ENCODE peak calls at places on chromosomes 16 and 17, in four cellular contexts. T is K562, C is H1, I is HepG2. B is an unnamed sample.
A peak's percentile ranks its signal among the peaks of the same experiment; 100 is the strongest.

GRCh38 chr17:63250830-63251229 is 195.3 kb downstream of the CYB561 start:
- DNase-seq in T (no peak), C (no peak), I (no peak), B (no peak)

GRCh38 chr16:31107465-31107867 is 720 bp upstream of the BCKDK start:
- DNase-seq in T (no peak), C (no peak), I (no peak), B (peak; percentile 54)

GRCh38 chr16:11801481-11802021 is 4.5 kb upstream of the ZC3H7A start:
- DNase-seq in T (no peak), C (no peak), I (no peak), B (no peak)

GRCh38 chr17:2399572-2400473 is 1.0 kb downstream of the MNT start:
- DNase-seq in T (peak; percentile 63), C (peak; percentile 82), I (peak; percentile 91), B (peak; percentile 60)

GRCh38 chr17:42276609-42277341 is 584 bp upstream of the STAT5B start:
- DNase-seq in T (peak; percentile 67), C (no peak), I (peak; percentile 73), B (no peak)

GRCh38 chr16:62638324-62638911 is 602.2 kb upstream of the CDH8 start:
- DNase-seq in T (no peak), C (no peak), I (no peak), B (no peak)

GRCh38 chr17:44541884-44542581 is 15.3 kb upstream of the FZD2 start:
- DNase-seq in T (no peak), C (no peak), I (no peak), B (no peak)

GRCh38 chr16:57001026-57001669 is 11.8 kb downstream of the NLRC5 start:
- DNase-seq in T (no peak), C (no peak), I (no peak), B (no peak)

GRCh38 chr16:11084484-11085024 is 140.2 kb downstream of the CLEC16A start:
- DNase-seq in T (peak; percentile 55), C (no peak), I (peak; percentile 23), B (no peak)

GRCh38 chr17:4573682-4574081 is 10.6 kb upstream of the SMTNL2 start:
- DNase-seq in T (no peak), C (no peak), I (no peak), B (no peak)

DNA sequence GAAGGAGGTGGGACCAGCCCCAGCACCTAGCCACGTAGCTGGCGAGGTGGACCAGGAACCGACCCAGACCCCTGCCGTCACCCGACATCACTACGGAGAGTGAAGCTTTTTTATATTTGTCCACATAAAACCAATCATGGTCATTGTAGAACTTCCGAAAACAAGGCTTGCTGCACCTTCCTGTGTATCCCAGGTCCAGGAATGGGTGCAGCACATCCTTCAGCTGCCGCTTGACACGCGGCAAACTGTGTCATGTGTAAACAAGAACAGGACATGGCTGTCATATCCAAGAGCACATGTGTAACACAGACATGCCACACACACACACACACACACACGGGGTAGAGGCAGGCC is 1.4 kb downstream of the HBQ1 start:
- DNase-seq in T (no peak), C (no peak), I (no peak), B (no peak)
- TF ChIP-seq HDAC6 in T (no peak), C (no peak), I (no peak), B (no peak)

GRCh38 chr17:59145571-59146096 is 9.4 kb downstream of the SKA2 start:
- DNase-seq in T (no peak), C (no peak), I (peak; percentile 27), B (no peak)

GRCh38 chr17:59139939-59140338 is 15.0 kb downstream of the SKA2 start:
- DNase-seq in T (no peak), C (no peak), I (no peak), B (no peak)

DNA sequence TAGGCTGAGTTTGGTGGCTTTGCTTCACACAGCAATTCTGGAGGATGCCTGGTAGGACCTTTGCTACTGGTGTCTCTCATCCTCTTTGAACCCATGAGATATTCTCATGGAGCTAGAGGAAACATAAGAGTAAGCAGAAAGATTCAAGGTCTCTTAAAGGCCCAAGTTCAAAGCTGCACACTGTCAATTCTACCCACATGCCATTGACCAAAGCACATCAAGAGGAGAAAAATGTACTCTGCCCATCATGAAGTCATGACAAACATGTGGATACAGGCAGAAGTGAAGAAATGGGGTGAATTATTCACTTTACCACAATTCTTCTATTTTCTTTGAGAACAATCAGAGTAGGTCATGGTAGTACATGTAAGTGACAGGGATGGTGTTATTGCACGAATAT is 13.1 kb downstream of the SKA2 start:
- DNase-seq in T (no peak), C (no peak), I (peak; percentile 60), B (no peak)
- TF ChIP-seq HDAC6 in T (no peak), C (no peak), I (no peak), B (no peak)

DNA sequence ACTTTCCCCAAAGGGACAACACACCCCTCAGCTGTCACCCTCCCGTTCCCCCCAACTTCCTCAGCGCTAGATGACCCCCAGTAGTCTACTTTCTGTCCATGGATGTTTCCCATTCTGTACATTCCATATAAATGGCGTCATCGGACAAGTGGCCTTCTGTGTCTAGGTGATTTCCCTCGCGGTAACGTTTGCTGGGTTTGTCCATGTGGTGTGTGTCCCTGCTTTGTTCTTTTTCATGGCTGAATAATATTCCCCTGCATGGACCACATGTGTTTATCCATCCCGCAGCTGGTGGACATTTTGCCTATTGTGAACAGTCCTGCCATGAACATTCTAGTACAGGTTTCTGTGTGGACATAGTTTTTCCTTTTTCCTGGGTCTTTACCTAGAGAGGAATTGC is 7.3 kb upstream of the TEDC2 start:
- DNase-seq in T (no peak), C (no peak), I (no peak), B (no peak)
- TF ChIP-seq HDAC6 in T (no peak), C (no peak), I (no peak), B (no peak)

GRCh38 chr17:10316986-10317834 is 55.6 kb downstream of the MYH13 start:
- DNase-seq in T (peak; percentile 16), C (no peak), I (peak; percentile 20), B (no peak)
- TF ChIP-seq HDAC6 in T (no peak), C (no peak), I (no peak), B (no peak)

GRCh38 chr17:83067071-83067717 is 12.2 kb upstream of the METRNL start:
- DNase-seq in T (no peak), C (no peak), I (no peak), B (no peak)

GRCh38 chr17:83069931-83070374 is 9.5 kb upstream of the METRNL start:
- DNase-seq in T (no peak), C (no peak), I (no peak), B (no peak)

GRCh38 chr17:83067718-83068261 is 11.6 kb upstream of the METRNL start:
- DNase-seq in T (no peak), C (no peak), I (no peak), B (no peak)

GRCh38 chr17:83069571-83069906 is 9.9 kb upstream of the METRNL start:
- DNase-seq in T (no peak), C (no peak), I (no peak), B (no peak)

GRCh38 chr17:83068641-83069570 is 10.5 kb upstream of the METRNL start:
- DNase-seq in T (no peak), C (no peak), I (no peak), B (no peak)
- TF ChIP-seq HDAC6 in T (no peak), C (no peak), I (no peak), B (no peak)

DNA sequence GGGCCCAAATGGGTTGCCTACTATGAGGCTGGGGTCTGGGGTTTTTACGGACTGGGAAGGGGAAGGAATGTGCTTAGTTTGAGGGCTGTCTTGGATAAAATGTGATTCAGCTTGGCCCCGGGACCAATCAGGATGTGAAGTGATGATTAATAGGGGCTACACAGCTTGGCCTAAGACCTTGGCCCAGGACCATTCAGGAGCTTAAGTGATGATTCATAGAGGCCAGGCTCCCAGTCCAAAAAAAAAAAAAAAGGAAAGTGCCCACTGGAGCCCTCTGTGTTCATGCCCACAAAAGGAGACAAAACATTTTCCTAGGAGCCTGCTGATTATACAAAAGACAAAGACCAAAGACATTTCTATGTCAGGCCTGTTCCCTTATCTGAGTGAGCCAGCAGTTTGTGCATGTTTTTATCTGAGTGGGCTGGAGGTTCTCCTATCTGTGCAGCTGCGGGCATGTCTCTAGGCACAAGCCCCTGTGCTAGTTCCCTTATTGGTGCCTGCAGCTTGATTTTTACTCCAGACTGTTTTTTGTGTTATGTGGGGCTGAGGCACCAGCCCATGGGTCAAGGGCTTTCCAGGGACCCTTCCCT is 898.2 kb upstream of the GOT2 start:
- DNase-seq in T (no peak), C (no peak), I (no peak), B (no peak)
- TF ChIP-seq HDAC6 in T (no peak), C (no peak), I (no peak), B (no peak)